ENCODE peak calls at places on chromosome 9, in seven cellular contexts. One of them, this sample, is unnamed. For H3K4me1, the result is how much of the 10 kb centered on the place peaks cover.

GRCh38 chr9:96603305-96604004 is 16.2 kb downstream of the CDC14B start:
- DNase-seq in pancreas: no peak
- DNase-seq in CD8-positive, alpha-beta T cell: no peak
- DNase-seq in mucosa of descending colon: no peak
- DNase-seq in prostate gland: peak
- DNase-seq in IMR-90: peak
- DNase-seq in right lobe of liver: no peak
- DNase-seq in this sample: no peak

GRCh38 chr9:112831281-112831851 is 59.3 kb downstream of the SLC46A2 start:
- DNase-seq in pancreas: no peak
- DNase-seq in CD8-positive, alpha-beta T cell: no peak
- DNase-seq in mucosa of descending colon: peak
- DNase-seq in prostate gland: peak
- DNase-seq in IMR-90: no peak
- DNase-seq in right lobe of liver: peak
- DNase-seq in this sample: peak

GRCh38 chr9:7177383-7177782 is 419.6 kb downstream of the KDM4C start:
- DNase-seq in pancreas: no peak
- DNase-seq in CD8-positive, alpha-beta T cell: no peak
- DNase-seq in mucosa of descending colon: no peak
- DNase-seq in prostate gland: no peak
- DNase-seq in IMR-90: no peak
- DNase-seq in right lobe of liver: no peak
- DNase-seq in this sample: no peak

GRCh38 chr9:137461663-137462395 is 2.7 kb upstream of the NSMF start:
- DNase-seq in pancreas: no peak
- DNase-seq in CD8-positive, alpha-beta T cell: peak
- DNase-seq in mucosa of descending colon: peak
- DNase-seq in prostate gland: no peak
- DNase-seq in IMR-90: no peak
- DNase-seq in right lobe of liver: peak
- DNase-seq in this sample: peak

GRCh38 chr9:15295761-15296405 is 11.1 kb downstream of the TTC39B start:
- DNase-seq in pancreas: peak
- DNase-seq in CD8-positive, alpha-beta T cell: no peak
- DNase-seq in mucosa of descending colon: no peak
- DNase-seq in prostate gland: no peak
- DNase-seq in IMR-90: peak
- DNase-seq in right lobe of liver: no peak
- DNase-seq in this sample: peak

GRCh38 chr9:127898433-127899199 is 787 bp downstream of the ST6GALNAC6 start:
- DNase-seq in pancreas: peak
- DNase-seq in CD8-positive, alpha-beta T cell: no peak
- DNase-seq in mucosa of descending colon: no peak
- DNase-seq in prostate gland: no peak
- DNase-seq in IMR-90: peak
- DNase-seq in right lobe of liver: peak
- DNase-seq in this sample: peak

GRCh38 chr9:98127226-98127625 is 8.2 kb upstream of the TRIM14 start:
- DNase-seq in pancreas: no peak
- DNase-seq in CD8-positive, alpha-beta T cell: no peak
- DNase-seq in mucosa of descending colon: no peak
- DNase-seq in prostate gland: no peak
- DNase-seq in IMR-90: no peak
- DNase-seq in right lobe of liver: no peak
- DNase-seq in this sample: no peak

GRCh38 chr9:18888241-18888794 is 144.7 kb downstream of the SAXO1 start:
- DNase-seq in pancreas: no peak
- DNase-seq in CD8-positive, alpha-beta T cell: no peak
- DNase-seq in mucosa of descending colon: no peak
- DNase-seq in prostate gland: no peak
- DNase-seq in IMR-90: peak
- DNase-seq in right lobe of liver: no peak
- DNase-seq in this sample: no peak

GRCh38 chr9:95528908-95529502 is 12.2 kb upstream of the PTCH1 start:
- DNase-seq in pancreas: no peak
- DNase-seq in CD8-positive, alpha-beta T cell: no peak
- DNase-seq in mucosa of descending colon: no peak
- DNase-seq in prostate gland: no peak
- DNase-seq in IMR-90: no peak
- DNase-seq in right lobe of liver: no peak
- DNase-seq in this sample: no peak

GRCh38 chr9:116550728-116551436 is 136.2 kb upstream of the TRIM32 start:
- DNase-seq in pancreas: no peak
- DNase-seq in CD8-positive, alpha-beta T cell: no peak
- DNase-seq in mucosa of descending colon: no peak
- DNase-seq in prostate gland: no peak
- DNase-seq in IMR-90: peak
- DNase-seq in right lobe of liver: no peak
- DNase-seq in this sample: no peak

GRCh38 chr9:98811051-98811650 is 3.7 kb downstream of the GALNT12 start:
- DNase-seq in pancreas: no peak
- DNase-seq in CD8-positive, alpha-beta T cell: no peak
- DNase-seq in mucosa of descending colon: no peak
- DNase-seq in prostate gland: no peak
- DNase-seq in IMR-90: peak
- DNase-seq in right lobe of liver: no peak
- DNase-seq in this sample: no peak

GRCh38 chr9:127404631-127405030 is 7.7 kb downstream of the SLC2A8 start:
- DNase-seq in pancreas: no peak
- DNase-seq in CD8-positive, alpha-beta T cell: no peak
- DNase-seq in mucosa of descending colon: no peak
- DNase-seq in prostate gland: no peak
- DNase-seq in IMR-90: no peak
- DNase-seq in right lobe of liver: no peak
- DNase-seq in this sample: no peak

DNA sequence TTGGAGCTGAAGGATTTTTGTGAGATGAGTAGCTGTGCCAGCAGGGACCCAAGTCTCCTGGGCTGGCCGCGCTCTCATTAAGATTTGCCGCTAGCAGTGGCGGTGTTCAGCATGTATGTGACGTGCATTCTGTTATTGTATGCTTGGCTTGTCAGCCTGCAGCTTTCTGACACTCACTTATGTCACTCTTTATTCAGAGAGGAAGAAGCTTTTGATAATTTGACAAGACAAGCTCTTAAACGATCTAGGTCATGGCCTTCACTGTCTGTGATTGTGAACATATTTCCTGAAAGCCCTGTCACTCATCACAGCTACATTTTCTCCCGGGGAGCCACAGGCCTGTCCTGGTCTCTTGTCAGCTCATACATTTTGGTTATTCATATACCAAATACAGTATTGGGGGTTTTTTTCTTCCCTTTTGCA is 98.2 kb upstream of the GRHPR start:
- DNase-seq in pancreas: no peak
- DNase-seq in CD8-positive, alpha-beta T cell: no peak
- DNase-seq in mucosa of descending colon: no peak
- DNase-seq in prostate gland: no peak
- DNase-seq in IMR-90: peak
- DNase-seq in right lobe of liver: no peak
- DNase-seq in this sample: no peak
- H3K4me1 ChIP-seq in pancreas: under half
- H3K4me1 ChIP-seq in CD8-positive, alpha-beta T cell: under half
- H3K4me1 ChIP-seq in mucosa of descending colon: under half
- H3K4me1 ChIP-seq in prostate gland: under half
- H3K4me1 ChIP-seq in IMR-90: under half
- H3K4me1 ChIP-seq in right lobe of liver: under half
- H3K4me1 ChIP-seq in this sample: under half

DNA sequence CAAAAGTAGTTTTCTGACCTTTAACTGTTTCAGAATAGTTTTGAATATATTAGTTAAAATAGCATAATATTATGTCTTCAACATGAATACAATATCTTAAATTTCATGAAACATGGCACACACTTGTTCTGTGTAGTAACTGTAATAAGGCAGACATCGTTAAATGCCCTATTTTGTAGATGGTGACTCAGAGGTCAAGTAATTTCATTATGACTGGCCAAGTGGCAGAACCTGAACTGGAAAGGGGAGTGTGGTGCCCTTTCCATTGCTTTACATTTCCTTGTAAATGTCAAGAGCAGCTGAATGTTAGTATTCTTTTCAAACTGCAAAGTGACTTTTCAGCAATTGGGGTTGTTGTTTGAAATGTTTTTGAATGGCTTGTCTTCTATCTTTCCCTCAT is 201.2 kb upstream of the CDKN2B start:
- DNase-seq in pancreas: no peak
- DNase-seq in CD8-positive, alpha-beta T cell: no peak
- DNase-seq in mucosa of descending colon: no peak
- DNase-seq in prostate gland: no peak
- DNase-seq in IMR-90: no peak
- DNase-seq in right lobe of liver: no peak
- DNase-seq in this sample: no peak
- H3K4me1 ChIP-seq in pancreas: under half
- H3K4me1 ChIP-seq in CD8-positive, alpha-beta T cell: under half
- H3K4me1 ChIP-seq in mucosa of descending colon: under half
- H3K4me1 ChIP-seq in prostate gland: under half
- H3K4me1 ChIP-seq in IMR-90: under half
- H3K4me1 ChIP-seq in right lobe of liver: under half
- H3K4me1 ChIP-seq in this sample: under half

GRCh38 chr9:129138476-129139232 is 27.4 kb downstream of the PTPA start:
- DNase-seq in pancreas: peak
- DNase-seq in CD8-positive, alpha-beta T cell: no peak
- DNase-seq in mucosa of descending colon: peak
- DNase-seq in prostate gland: peak
- DNase-seq in IMR-90: peak
- DNase-seq in right lobe of liver: peak
- DNase-seq in this sample: peak

GRCh38 chr9:129140397-129141065 is 29.3 kb downstream of the PTPA start:
- DNase-seq in pancreas: peak
- DNase-seq in CD8-positive, alpha-beta T cell: peak
- DNase-seq in mucosa of descending colon: peak
- DNase-seq in prostate gland: peak
- DNase-seq in IMR-90: peak
- DNase-seq in right lobe of liver: peak
- DNase-seq in this sample: peak

GRCh38 chr9:129141066-129142041 is 30.1 kb downstream of the PTPA start:
- DNase-seq in pancreas: peak
- DNase-seq in CD8-positive, alpha-beta T cell: peak
- DNase-seq in mucosa of descending colon: no peak
- DNase-seq in prostate gland: peak
- DNase-seq in IMR-90: peak
- DNase-seq in right lobe of liver: peak
- DNase-seq in this sample: peak

GRCh38 chr9:129139233-129139992 is 28.2 kb downstream of the PTPA start:
- DNase-seq in pancreas: peak
- DNase-seq in CD8-positive, alpha-beta T cell: peak
- DNase-seq in mucosa of descending colon: peak
- DNase-seq in prostate gland: peak
- DNase-seq in IMR-90: peak
- DNase-seq in right lobe of liver: peak
- DNase-seq in this sample: peak

GRCh38 chr9:129139993-129140396 is 28.8 kb downstream of the PTPA start:
- DNase-seq in pancreas: peak
- DNase-seq in CD8-positive, alpha-beta T cell: peak
- DNase-seq in mucosa of descending colon: peak
- DNase-seq in prostate gland: peak
- DNase-seq in IMR-90: peak
- DNase-seq in right lobe of liver: peak
- DNase-seq in this sample: peak
- H3K4me1 ChIP-seq in pancreas: under half
- H3K4me1 ChIP-seq in CD8-positive, alpha-beta T cell: under half
- H3K4me1 ChIP-seq in mucosa of descending colon: under half
- H3K4me1 ChIP-seq in prostate gland: under half
- H3K4me1 ChIP-seq in IMR-90: under half
- H3K4me1 ChIP-seq in right lobe of liver: under half
- H3K4me1 ChIP-seq in this sample: half or more

GRCh38 chr9:92979657-92980056 is 32.3 kb downstream of the FGD3 start:
- DNase-seq in pancreas: no peak
- DNase-seq in CD8-positive, alpha-beta T cell: no peak
- DNase-seq in mucosa of descending colon: no peak
- DNase-seq in prostate gland: no peak
- DNase-seq in IMR-90: no peak
- DNase-seq in right lobe of liver: no peak
- DNase-seq in this sample: no peak
- H3K4me1 ChIP-seq in pancreas: under half
- H3K4me1 ChIP-seq in CD8-positive, alpha-beta T cell: half or more
- H3K4me1 ChIP-seq in mucosa of descending colon: under half
- H3K4me1 ChIP-seq in prostate gland: under half
- H3K4me1 ChIP-seq in IMR-90: under half
- H3K4me1 ChIP-seq in right lobe of liver: under half
- H3K4me1 ChIP-seq in this sample: under half

DNA sequence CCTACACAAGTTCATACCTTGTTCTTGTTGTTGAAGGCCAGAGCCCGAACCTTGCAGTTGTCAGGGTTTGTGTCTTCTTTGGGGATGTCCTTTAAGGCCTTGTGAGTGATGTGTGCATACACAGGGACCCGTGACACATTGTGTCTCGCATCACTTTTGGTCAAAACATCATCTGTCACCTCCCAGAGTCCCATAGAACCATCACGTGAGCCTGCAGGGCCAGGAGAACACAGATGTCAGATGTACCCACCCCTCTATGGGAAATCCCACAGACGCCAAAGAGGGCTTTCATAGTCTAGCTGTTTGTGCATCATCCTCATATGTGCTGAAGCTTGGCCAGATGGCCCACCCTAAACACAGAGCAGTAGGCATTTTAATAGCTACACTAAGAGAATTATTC is 28.2 kb downstream of the DCAF12 start:
- DNase-seq in pancreas: no peak
- DNase-seq in CD8-positive, alpha-beta T cell: no peak
- DNase-seq in mucosa of descending colon: no peak
- DNase-seq in prostate gland: no peak
- DNase-seq in IMR-90: no peak
- DNase-seq in right lobe of liver: no peak
- DNase-seq in this sample: no peak
- H3K4me1 ChIP-seq in pancreas: under half
- H3K4me1 ChIP-seq in CD8-positive, alpha-beta T cell: under half
- H3K4me1 ChIP-seq in mucosa of descending colon: under half
- H3K4me1 ChIP-seq in prostate gland: under half
- H3K4me1 ChIP-seq in IMR-90: under half
- H3K4me1 ChIP-seq in right lobe of liver: under half
- H3K4me1 ChIP-seq in this sample: under half